ENCODE peak calls at places on chromosomes 1 and 21, in five cellular contexts. L, R, O, X and Q are unnamed samples.

GRCh38 chr1:64974288-64974825 is 8.0 kb upstream of the JAK1 start:
- DNase-seq in R (no peak), L (no peak), X (no peak), O (no peak), Q (no peak)

GRCh38 chr1:36174716-36175115 is 18.8 kb downstream of the MAP7D1 start:
- DNase-seq in R (no peak), L (no peak), O (no peak), X (no peak), Q (no peak)

GRCh38 chr1:235972316-235973090 is 92.4 kb downstream of the NID1 start:
- DNase-seq in R (no peak), X (no peak), O (no peak), L (no peak), Q (peak)

GRCh38 chr21:36555199-36555598 is 75.3 kb upstream of the CLDN14 start:
- DNase-seq in X (no peak), L (no peak), R (peak), O (no peak), Q (no peak)

GRCh38 chr1:232982238-232982944 is 32.0 kb downstream of the NTPCR start:
- DNase-seq in O (no peak), X (no peak), R (no peak), L (no peak), Q (peak)

GRCh38 chr1:917076-917459 is 6.7 kb upstream of the SAMD11 start:
- DNase-seq in O (no peak), X (no peak), R (no peak), L (no peak), Q (no peak)

GRCh38 chr1:113872219-113872934 is 865 bp upstream of the PTPN22 start:
- DNase-seq in R (no peak), X (no peak), L (no peak), O (no peak), Q (no peak)

GRCh38 chr1:186304982-186305949 is 69.8 kb downstream of the TPR start:
- DNase-seq in R (no peak), O (peak), L (no peak), X (peak), Q (peak)

GRCh38 chr1:196723325-196724185 is 51.1 kb upstream of the CFHR3 start:
- DNase-seq in R (no peak), L (no peak), O (peak), X (peak), Q (peak)

GRCh38 chr1:234539666-234540403 is 60.9 kb upstream of the TARBP1 start:
- DNase-seq in X (no peak), L (no peak), O (no peak), R (peak), Q (no peak)

GRCh38 chr1:84077476-84078107 is 66.5 kb upstream of the PRKACB start:
- DNase-seq in X (peak), O (peak), L (peak), R (peak), Q (peak)

GRCh38 chr1:108643492-108644333 is 17.2 kb downstream of the HENMT1 start:
- DNase-seq in R (peak), L (no peak), O (peak), X (peak), Q (peak)

GRCh38 chr21:19461481-19462205 is 1058.1 kb upstream of the TMPRSS15 start:
- DNase-seq in R (no peak), X (no peak), O (no peak), L (no peak), Q (no peak)

GRCh38 chr1:248696261-248696660 is 6.3 kb downstream of the OR14I1 start:
- DNase-seq in L (no peak), O (no peak), R (no peak), X (peak), Q (no peak)
- TF ChIP-seq CTCF in L (no peak), O (no peak), R (no peak), X (peak), Q (no peak)

GRCh38 chr1:116375884-116376733 is 3.1 kb downstream of the ATP1A1 start:
- DNase-seq in X (peak), L (peak), O (peak), R (peak), Q (peak)
- H3K4me3 ChIP-seq in X (peak), L (peak), O (peak), R (no peak), Q (peak)

GRCh38 chr1:205456868-205457724 is 1.3 kb upstream of the BLACAT1 start:
- DNase-seq in X (peak), O (peak), L (no peak), R (no peak), Q (no peak)
- TF ChIP-seq CTCF in X (no peak), O (no peak), L (no peak), R (no peak), Q (no peak)

GRCh38 chr1:153608742-153609584 is 4.0 kb downstream of the S100A16 start:
- DNase-seq in L (peak), O (peak), R (peak), X (peak), Q (peak)

GRCh38 chr1:153608089-153608672 is 4.8 kb downstream of the S100A16 start:
- DNase-seq in L (no peak), R (no peak), O (no peak), X (peak), Q (no peak)

GRCh38 chr1:153609585-153609907 is 3.4 kb downstream of the S100A16 start:
- DNase-seq in L (no peak), X (no peak), R (no peak), O (no peak), Q (no peak)

GRCh38 chr1:153606194-153606593 is 6.7 kb downstream of the S100A16 start:
- DNase-seq in X (no peak), R (no peak), L (no peak), O (no peak), Q (no peak)

GRCh38 chr1:153607381-153607780 is 5.6 kb downstream of the S100A16 start:
- DNase-seq in X (no peak), O (no peak), L (no peak), R (no peak), Q (no peak)
- H3K4me3 ChIP-seq in X (no peak), O (no peak), L (no peak), R (no peak), Q (no peak)

GRCh38 chr1:25523512-25523911 is 19.9 kb upstream of the LDLRAP1 start:
- DNase-seq in O (peak), X (no peak), R (no peak), L (no peak), Q (no peak)
- TF ChIP-seq CTCF in O (no peak), X (no peak), R (no peak), L (no peak), Q (no peak)

GRCh38 chr1:226634156-226634588 is 85.6 kb downstream of the STUM start:
- DNase-seq in X (peak), R (peak), L (no peak), O (peak), Q (peak)
- H3K4me3 ChIP-seq in X (no peak), R (no peak), L (no peak), O (no peak), Q (no peak)

DNA sequence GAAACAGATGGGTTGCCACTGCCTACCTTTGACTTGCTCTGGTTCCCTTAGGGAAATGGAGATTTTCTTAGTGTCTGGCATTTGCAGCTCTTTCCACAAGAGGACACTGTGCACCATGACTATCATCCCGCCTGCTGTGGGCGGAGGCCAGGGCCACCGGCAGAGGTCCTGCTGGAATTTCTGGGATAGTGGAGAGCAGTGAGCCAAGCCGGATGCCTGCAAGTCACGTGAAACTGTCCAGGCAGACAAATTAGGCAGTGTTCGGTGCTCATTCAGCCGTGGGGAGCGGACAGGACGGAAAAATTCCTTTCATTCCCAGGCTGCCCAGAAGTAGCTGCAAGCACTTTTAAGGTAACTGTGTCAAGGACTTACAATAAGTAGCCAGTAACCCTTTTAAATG is 43.4 kb downstream of the IGSF5 start:
- DNase-seq in L (no peak), O (peak), R (peak), X (peak), Q (peak)
- TF ChIP-seq CTCF in L (peak), O (peak), R (peak), X (peak), Q (peak)

DNA sequence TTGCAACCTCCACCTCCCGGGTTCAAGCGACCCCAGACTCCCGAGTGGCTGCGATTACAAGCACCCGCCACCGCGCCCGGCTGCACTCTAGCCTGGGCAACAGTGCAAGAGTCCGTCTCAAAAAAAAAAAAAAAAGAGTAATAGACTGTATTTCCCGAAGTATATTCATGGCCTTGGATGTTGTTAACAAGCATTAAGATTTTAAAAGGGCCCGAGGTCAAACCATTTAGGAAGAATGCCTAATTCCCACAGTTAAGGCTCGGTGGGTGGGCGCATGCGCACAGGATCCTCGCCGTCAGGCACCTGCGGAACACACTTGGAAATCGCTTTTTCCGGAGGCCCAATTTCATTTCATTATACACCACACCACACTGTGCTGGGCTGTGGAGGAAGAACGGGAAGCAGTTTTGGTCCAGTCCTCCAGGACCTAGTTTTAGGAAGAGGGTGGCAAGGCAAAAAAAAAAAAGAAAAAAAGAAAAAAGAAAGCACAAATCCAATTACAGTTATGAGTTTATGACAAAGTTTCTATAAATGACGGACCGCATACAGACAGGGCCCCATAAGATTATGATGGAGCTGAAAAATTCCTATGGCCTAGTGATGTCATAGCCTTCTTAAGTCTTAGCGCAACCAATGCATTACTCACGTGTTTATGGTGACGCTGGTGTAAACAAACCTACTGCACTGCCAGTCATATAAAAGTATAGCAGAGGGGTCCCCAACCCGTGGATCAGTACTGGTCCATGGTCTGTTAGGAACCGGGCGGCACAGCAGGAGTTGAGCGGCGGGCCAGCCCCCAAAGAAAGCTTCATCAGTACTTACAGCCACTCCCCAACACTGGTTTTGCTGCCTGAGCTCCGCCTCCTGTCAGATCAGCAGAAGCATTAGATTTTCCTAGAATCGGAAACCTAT is 38.2 kb downstream of the H3-3A start:
- DNase-seq in R (no peak), X (no peak), L (no peak), O (no peak), Q (no peak)
- H3K4me3 ChIP-seq in R (peak), X (peak), L (peak), O (peak), Q (peak)